ENCODE peak calls at places on chromosomes 7 and 10, in seven cellular contexts. W, R, J, A, H, X and Z are unnamed samples.

GRCh38 chr7:20407585-20408466 is 77.1 kb downstream of the ITGB8 start:
- DNase-seq in H (no peak), J (peak; percentile 25), A (no peak), R (no peak), X (no peak), W (no peak), Z (peak; percentile 58)

GRCh38 chr7:130908345-130909160 is 174.5 kb upstream of the KLF14 start:
- DNase-seq in H (no peak), A (no peak), W (no peak), J (no peak), X (no peak), R (no peak), Z (no peak)

GRCh38 chr10:95909591-95909990 is 1.8 kb downstream of the CC2D2B start:
- DNase-seq in W (no peak), X (no peak), H (no peak), A (no peak), R (no peak), J (no peak), Z (no peak)

GRCh38 chr7:87570178-87570577 is 30.5 kb downstream of the ABCB1 start:
- DNase-seq in H (no peak), A (no peak), W (no peak), X (no peak), J (no peak), R (no peak), Z (no peak)

GRCh38 chr7:7183061-7183832 is 903 bp downstream of the C1GALT1 start:
- DNase-seq in A (peak; percentile 43), R (no peak), X (peak; percentile 34), H (peak; percentile 58), J (peak; percentile 16), W (peak; percentile 53), Z (peak; percentile 50)

GRCh38 chr7:31814187-31814586 is 127.2 kb downstream of the PPP1R17 start:
- DNase-seq in X (no peak), H (no peak), R (no peak), J (no peak), W (no peak), A (no peak), Z (no peak)

GRCh38 chr10:69684020-69684980 is 54.3 kb downstream of the FAM241B start:
- DNase-seq in H (peak; percentile 65), A (no peak), W (no peak), J (no peak), X (peak; percentile 61), R (no peak), Z (no peak)

GRCh38 chr7:114026486-114027089 is 107.8 kb upstream of the PPP1R3A start:
- DNase-seq in A (no peak), R (peak; percentile 44), J (no peak), W (no peak), X (no peak), H (no peak), Z (peak; percentile 33)

GRCh38 chr10:118422241-118422640 is 80.1 kb upstream of the FAM204A start:
- DNase-seq in R (no peak), W (no peak), A (no peak), H (no peak), X (no peak), J (no peak), Z (no peak)

GRCh38 chr10:91096263-91096662 is 124.2 kb upstream of the PCGF5 start:
- DNase-seq in X (no peak), J (no peak), A (no peak), H (no peak), W (no peak), R (no peak), Z (no peak)

GRCh38 chr7:151046603-151047573 is 1.4 kb upstream of the ASIC3 start:
- DNase-seq in W (no peak), X (peak; percentile 63), H (peak; percentile 77), A (no peak), R (no peak), J (no peak), Z (no peak)

GRCh38 chr7:4066206-4066605 is 615.9 kb upstream of the FOXK1 start:
- DNase-seq in R (no peak), X (no peak), J (no peak), H (no peak), A (no peak), W (no peak), Z (no peak)

GRCh38 chr7:27156901-27157716 is 634 bp upstream of the HOXA7 start:
- DNase-seq in A (no peak), W (peak; percentile 9), H (no peak), J (no peak), R (no peak), X (no peak), Z (no peak)

GRCh38 chr10:43842072-43842471 is 193.4 kb upstream of the ZNF32 start:
- DNase-seq in H (no peak), A (no peak), W (no peak), J (no peak), R (no peak), X (no peak), Z (no peak)

GRCh38 chr10:130455111-130455695 is 319.0 kb downstream of the GLRX3 start:
- DNase-seq in A (no peak), X (no peak), H (no peak), R (no peak), J (no peak), W (no peak), Z (no peak)

GRCh38 chr7:10889266-10889898 is 84.3 kb upstream of the PHF14 start:
- DNase-seq in A (peak; percentile 3), H (no peak), R (peak; percentile 40), J (no peak), W (peak; percentile 31), X (no peak), Z (peak; percentile 64)

GRCh38 chr10:126917975-126918908 is 13.0 kb downstream of the DOCK1 start:
- DNase-seq in W (no peak), J (no peak), A (no peak), H (no peak), R (no peak), X (no peak), Z (no peak)

GRCh38 chr10:51980752-51981151 is 281.4 kb upstream of the CSTF2T start:
- DNase-seq in X (no peak), W (no peak), H (no peak), R (no peak), A (no peak), J (no peak), Z (no peak)

GRCh38 chr7:102089175-102090098 is 197.2 kb upstream of the SH2B2 start:
- DNase-seq in H (no peak), R (no peak), A (no peak), X (no peak), W (no peak), J (no peak), Z (no peak)

DNA sequence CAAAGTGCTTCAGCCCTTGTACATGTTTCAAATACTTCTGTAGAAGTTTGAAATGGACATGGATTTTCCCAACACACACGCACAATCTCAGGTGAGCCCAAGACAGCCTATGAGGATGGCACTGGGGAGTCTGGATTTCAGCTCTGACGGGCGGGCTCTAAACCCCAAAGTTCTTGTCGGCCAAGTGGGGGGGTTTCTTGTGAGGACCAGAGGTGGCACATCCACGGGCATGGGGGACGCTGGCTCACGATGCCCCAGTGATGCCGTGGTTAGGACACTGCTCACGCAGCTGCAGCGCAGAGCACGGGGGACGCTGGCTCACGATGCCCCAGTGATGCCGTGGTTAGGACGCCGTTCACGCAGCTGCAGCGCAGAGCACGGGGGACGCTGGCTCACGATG is 280.1 kb downstream of the DNAJB6 start:
- DNase-seq in R (no peak), H (no peak), A (no peak), J (no peak), W (no peak), X (no peak), Z (no peak)
- H3K9me3 ChIP-seq in R (no peaks in the 10 kb centered on the region), H (peaks cover 1% of the 10 kb centered on the region), A (no peaks in the 10 kb centered on the region), J (no peaks in the 10 kb centered on the region), W (no peaks in the 10 kb centered on the region), X (no peaks in the 10 kb centered on the region), Z (no peaks in the 10 kb centered on the region)

GRCh38 chr7:42350801-42351200 is 113.8 kb upstream of the GLI3 start:
- DNase-seq in H (no peak), A (no peak), W (no peak), R (no peak), X (no peak), J (no peak), Z (no peak)
- H3K4me3 ChIP-seq in H (no peak overlapping the region), A (no peak overlapping the region), W (no peak overlapping the region), R (no peak overlapping the region), X (no peak overlapping the region), J (no peak overlapping the region), Z (no peak overlapping the region)

GRCh38 chr10:123154943-123155505 is 822 bp downstream of the BUB3 start:
- DNase-seq in R (no peak), W (no peak), A (no peak), J (no peak), H (no peak), X (no peak), Z (peak; percentile 45)

GRCh38 chr10:123156091-123156490 is 1.9 kb downstream of the BUB3 start:
- DNase-seq in H (no peak), A (no peak), R (no peak), J (no peak), W (no peak), X (no peak), Z (no peak)

GRCh38 chr10:123157210-123157609 is 3.0 kb downstream of the BUB3 start:
- DNase-seq in J (no peak), X (no peak), R (no peak), H (no peak), W (no peak), A (no peak), Z (no peak)

GRCh38 chr10:123160311-123160980 is 6.2 kb downstream of the BUB3 start:
- DNase-seq in X (no peak), H (no peak), W (no peak), J (no peak), R (peak; percentile 78), A (no peak), Z (no peak)

DNA sequence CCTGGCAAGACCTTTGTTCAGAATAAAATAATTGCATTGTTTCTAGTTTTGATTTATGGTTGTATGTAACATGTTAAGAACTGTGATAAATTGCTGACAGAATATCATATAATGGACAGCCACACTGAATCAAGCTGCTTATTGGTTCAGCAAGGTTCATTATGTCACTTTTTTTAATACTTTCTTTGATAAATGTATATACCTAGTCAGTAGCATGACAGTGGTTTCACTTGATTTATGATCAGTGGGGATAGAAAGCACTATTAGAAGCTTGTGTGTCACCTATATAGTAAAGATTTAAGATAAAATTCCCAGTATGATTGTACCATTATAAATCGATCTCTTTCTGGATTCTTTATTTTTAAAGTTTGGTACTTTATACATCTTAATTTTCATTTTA is 4.5 kb downstream of the BUB3 start:
- DNase-seq in X (no peak), J (no peak), R (no peak), H (no peak), A (no peak), W (no peak), Z (no peak)
- H3K36me3 ChIP-seq in X (no peaks in the 10 kb centered on the region), J (no peaks in the 10 kb centered on the region), R (peaks cover 29% of the 10 kb centered on the region), H (peaks cover 3% of the 10 kb centered on the region), A (peaks cover 29% of the 10 kb centered on the region), W (peaks cover 29% of the 10 kb centered on the region), Z (peaks cover 88% of the 10 kb centered on the region)

DNA sequence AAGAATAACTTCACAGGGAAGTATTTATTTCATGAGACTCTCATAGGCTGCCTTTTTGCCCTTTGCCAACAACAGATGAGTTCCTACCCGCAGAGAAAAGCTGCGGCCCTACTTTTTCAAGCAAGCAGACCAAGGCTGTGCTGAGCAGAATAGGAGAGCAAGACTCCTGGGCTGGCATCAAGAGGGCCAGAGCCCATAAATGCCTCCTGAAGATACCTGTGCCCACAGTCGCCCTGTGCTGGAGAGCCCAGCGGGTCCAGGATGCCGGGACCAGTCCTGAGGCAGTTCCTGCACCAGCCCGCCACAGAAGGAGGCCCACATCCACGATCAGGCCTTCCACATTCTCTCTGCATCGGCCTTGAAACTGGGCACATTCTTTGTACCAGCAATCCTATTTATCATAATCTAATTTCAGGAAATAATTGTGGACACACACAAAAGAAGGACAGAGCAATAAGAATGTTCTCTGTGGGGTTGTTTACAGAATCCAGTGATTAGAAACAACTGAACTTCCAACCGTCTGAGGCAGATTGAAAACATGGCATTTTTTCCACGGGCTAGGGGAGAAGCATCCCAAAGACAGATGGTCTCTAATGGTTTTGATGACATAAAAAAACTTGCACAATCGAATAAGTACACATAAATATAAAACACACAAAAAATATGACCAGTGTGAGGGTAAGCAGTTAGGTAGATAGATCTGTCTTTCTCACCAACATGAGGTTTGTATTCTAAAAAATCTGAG is 95.6 kb downstream of the CPXM2 start:
- DNase-seq in W (no peak), R (no peak), A (no peak), X (no peak), H (no peak), J (no peak), Z (no peak)
- H3K9me3 ChIP-seq in W (no peaks in the 10 kb centered on the region), R (no peaks in the 10 kb centered on the region), A (no peaks in the 10 kb centered on the region), X (no peaks in the 10 kb centered on the region), H (no peaks in the 10 kb centered on the region), J (no peaks in the 10 kb centered on the region), Z (no peaks in the 10 kb centered on the region)